ENCODE peak calls at places on chromosomes 16 and 17, in nine cellular contexts. I is left ventricle myocardium inferior; L is NCI-H226; G is CD4-positive, alpha-beta T cell; O is SK-MEL-5; S is effector memory CD4-positive, alpha-beta T cell; W is non-pigmented ciliary epithelial cell; H is fibroblast of the conjunctiva; X is Ammon's horn. F is an unnamed sample.

GRCh38 chr16:56305956-56306565 is 114.8 kb downstream of the GNAO1 start:
- DNase-seq in I (no peak), L (no peak), G (no peak), O (no peak), S (no peak), W (no peak), H (no peak), X (no peak), F (no peak)

GRCh38 chr16:53131363-53132071 is 76.7 kb downstream of the CHD9 start:
- DNase-seq in I (peak; percentile 59), L (peak; percentile 54), G (peak; percentile 6), O (peak; percentile 19), S (peak; percentile 59), W (no peak), H (no peak), X (peak; percentile 43), F (peak; percentile 25)

GRCh38 chr16:24054649-24055560 is 201.2 kb upstream of the CACNG3 start:
- DNase-seq in I (no peak), L (no peak), G (no peak), O (no peak), S (no peak), W (no peak), H (no peak), X (peak; percentile 34), F (no peak)

GRCh38 chr16:68685685-68686478 is 40.8 kb downstream of the CDH3 start:
- DNase-seq in I (no peak), L (no peak), G (no peak), O (no peak), S (no peak), W (no peak), H (no peak), X (no peak), F (no peak)

GRCh38 chr16:58732545-58733247 is 1.4 kb downstream of the GOT2 start:
- DNase-seq in I (no peak), L (no peak), G (no peak), O (no peak), S (no peak), W (no peak), H (peak; percentile 8), X (no peak), F (no peak)

GRCh38 chr16:86080131-86080875 is 181.3 kb downstream of the IRF8 start:
- DNase-seq in I (no peak), L (no peak), G (no peak), O (no peak), S (no peak), W (no peak), H (no peak), X (no peak), F (no peak)

GRCh38 chr17:28950017-28950751 is 1.1 kb downstream of the PHF12 start:
- DNase-seq in I (peak; percentile 43), L (peak; percentile 25), G (peak; percentile 45), O (peak; percentile 30), S (peak; percentile 26), W (no peak), H (no peak), X (peak; percentile 70), F (peak; percentile 29)

GRCh38 chr17:81549826-81550225 is 2.3 kb downstream of the FAAP100 start:
- DNase-seq in I (no peak), L (no peak), G (no peak), O (no peak), S (no peak), W (no peak), H (no peak), X (no peak), F (no peak)

GRCh38 chr16:84941916-84942315 is 69.4 kb downstream of the ZDHHC7 start:
- DNase-seq in I (no peak), L (no peak), G (no peak), O (no peak), S (no peak), W (peak; percentile 18), H (no peak), X (no peak), F (no peak)

GRCh38 chr16:22006636-22007035 is 1.3 kb upstream of the MOSMO start:
- DNase-seq in I (no peak), L (no peak), G (no peak), O (no peak), S (no peak), W (no peak), H (no peak), X (no peak), F (no peak)

GRCh38 chr17:47952181-47953021 is 5.3 kb downstream of the PRR15L start:
- DNase-seq in I (no peak), L (no peak), G (no peak), O (no peak), S (no peak), W (no peak), H (no peak), X (no peak), F (no peak)

GRCh38 chr16:23682181-23682580 is 3.5 kb downstream of the PLK1 start:
- DNase-seq in I (no peak), L (no peak), G (no peak), O (no peak), S (no peak), W (no peak), H (no peak), X (no peak), F (no peak)

GRCh38 chr17:68431661-68432071 is 25.6 kb downstream of the WIPI1 start:
- DNase-seq in I (no peak), L (no peak), G (peak; percentile 38), O (peak; percentile 77), S (no peak), W (no peak), H (peak; percentile 24), X (peak; percentile 57), F (peak; percentile 14)

GRCh38 chr17:73765824-73766563 is 121.7 kb upstream of the SDK2 start:
- DNase-seq in I (peak; percentile 30), L (no peak), G (no peak), O (no peak), S (no peak), W (no peak), H (no peak), X (no peak), F (peak; percentile 44)

GRCh38 chr16:27470567-27471431 is 68.8 kb downstream of the IL21R start:
- DNase-seq in I (no peak), L (no peak), G (no peak), O (no peak), S (no peak), W (peak; percentile 37), H (no peak), X (no peak), F (no peak)

GRCh38 chr17:61528171-61528570 is 62.8 kb downstream of the NACA2 start:
- DNase-seq in I (no peak), L (no peak), G (no peak), O (no peak), S (no peak), W (no peak), H (no peak), X (no peak), F (no peak)

GRCh38 chr16:57985204-57986121 is 14.5 kb upstream of the CNGB1 start:
- DNase-seq in I (no peak), L (no peak), G (no peak), O (no peak), S (no peak), W (no peak), H (no peak), X (no peak), F (no peak)

GRCh38 chr16:84362410-84362809 is 5.9 kb upstream of the ATP2C2 start:
- DNase-seq in I (no peak), L (no peak), G (no peak), O (no peak), S (no peak), W (no peak), H (no peak), X (peak; percentile 66), F (peak; percentile 24)

GRCh38 chr17:44926841-44927525 is 11.7 kb upstream of the GFAP start:
- DNase-seq in I (peak; percentile 15), L (no peak), G (no peak), O (no peak), S (no peak), W (no peak), H (no peak), X (no peak), F (no peak)

GRCh38 chr17:77842906-77843249 is 115.6 kb upstream of the TNRC6C start:
- DNase-seq in I (peak; percentile 8), L (no peak), G (no peak), O (no peak), S (no peak), W (no peak), H (no peak), X (no peak), F (no peak)

GRCh38 chr17:44235583-44235936 is 16.1 kb upstream of the UBTF start:
- DNase-seq in I (no peak), L (peak; percentile 97), G (no peak), O (no peak), S (no peak), W (peak; percentile 70), H (no peak), X (no peak), F (no peak)

GRCh38 chr16:84471316-84471715 is 33.1 kb downstream of the MEAK7 start:
- DNase-seq in I (no peak), L (no peak), G (no peak), O (no peak), S (no peak), W (no peak), H (no peak), X (no peak), F (no peak)

GRCh38 chr17:43125133-43125966 is at the start of gene BRCA1:
- DNase-seq in I (peak; percentile 85), L (peak; percentile 100), G (peak; percentile 89), O (peak; percentile 100), S (peak; percentile 84), W (peak; percentile 96), H (peak; percentile 99), X (peak; percentile 97), F (peak; percentile 99)

GRCh38 chr17:81035389-81036127 is 607 bp downstream of the BAIAP2 start:
- DNase-seq in I (no peak), L (peak; percentile 28), G (no peak), O (no peak), S (no peak), W (no peak), H (no peak), X (no peak), F (no peak)

GRCh38 chr16:19128454-19129210 is 14.9 kb downstream of the ITPRIPL2 start:
- DNase-seq in I (no peak), L (no peak), G (no peak), O (no peak), S (no peak), W (no peak), H (no peak), X (no peak), F (no peak)

GRCh38 chr17:80941171-80941570 is 50.5 kb upstream of the CHMP6 start:
- DNase-seq in I (no peak), L (no peak), G (no peak), O (no peak), S (no peak), W (no peak), H (no peak), X (no peak), F (no peak)

GRCh38 chr16:5412721-5413120 is 315.1 kb upstream of the EEF2KMT start:
- DNase-seq in I (no peak), L (peak; percentile 30), G (no peak), O (no peak), S (no peak), W (no peak), H (no peak), X (peak; percentile 30), F (no peak)

GRCh38 chr17:81900181-81900820 is 1.7 kb upstream of the NPB start:
- DNase-seq in I (no peak), L (peak; percentile 0), G (no peak), O (no peak), S (no peak), W (no peak), H (no peak), X (no peak), F (no peak)

GRCh38 chr17:38868095-38868967 is 1.5 kb upstream of the LASP1 start:
- DNase-seq in I (peak; percentile 77), L (no peak), G (no peak), O (no peak), S (no peak), W (no peak), H (no peak), X (no peak), F (peak; percentile 70)

F was measured in NCI-H1092 treated with DMSO at 0.1 percent for 48 hours.